ENCODE peak calls at places on chromosomes 7 and 10, in five cellular contexts. S is IMR-90, I is H9, Y is H1, X is neuronal stem cell. K is an unnamed sample.

GRCh38 chr10:44253769-44254462 is 131.0 kb downstream of the CXCL12 start:
- DNase-seq in S (peak), I (no peak), Y (no peak), X (no peak), K (no peak)

GRCh38 chr7:151063212-151063561 is 3.8 kb downstream of the SLC4A2 start:
- DNase-seq in S (peak), I (no peak), Y (no peak), X (no peak), K (peak)

GRCh38 chr7:39811161-39811614 is 138.9 kb upstream of the CDK13 start:
- DNase-seq in S (peak), I (no peak), Y (no peak), X (no peak), K (peak)

GRCh38 chr10:95374597-95375209 is 83.9 kb upstream of the PDLIM1 start:
- DNase-seq in S (peak), I (peak), Y (peak), X (peak), K (peak)

GRCh38 chr7:123346771-123347170 is 147.0 kb upstream of the SLC13A1 start:
- DNase-seq in S (no peak), I (no peak), Y (no peak), X (no peak), K (no peak)

GRCh38 chr7:131606346-131607290 is 50.2 kb upstream of the PODXL start:
- DNase-seq in S (no peak), I (peak), Y (no peak), X (no peak), K (peak)

GRCh38 chr10:86393401-86393800 is 26.8 kb upstream of the GRID1 start:
- DNase-seq in S (no peak), I (no peak), Y (peak), X (no peak), K (no peak)

GRCh38 chr7:32518534-32519140 is 23.3 kb downstream of the AVL9 start:
- DNase-seq in S (peak), I (no peak), Y (no peak), X (peak), K (no peak)

GRCh38 chr10:128000660-128001059 is 93.8 kb downstream of the PTPRE start:
- DNase-seq in S (no peak), I (no peak), Y (no peak), X (no peak), K (no peak)

GRCh38 chr7:83648464-83649241 is at the start of gene SEMA3E:
- DNase-seq in S (peak), I (peak), Y (peak), X (peak), K (peak)

GRCh38 chr7:46658281-46658680 is 737.2 kb upstream of the IGFBP3 start:
- DNase-seq in S (no peak), I (no peak), Y (no peak), X (no peak), K (no peak)

GRCh38 chr7:142886866-142887265 is 1.3 kb upstream of the TRPV6 start:
- DNase-seq in S (no peak), I (peak), Y (no peak), X (no peak), K (no peak)

GRCh38 chr7:127620406-127621233 is 2.7 kb upstream of the PAX4 start:
- DNase-seq in S (no peak), I (peak), Y (peak), X (no peak), K (no peak)

GRCh38 chr10:125788156-125789034 is 12.8 kb upstream of the MMP21 start:
- DNase-seq in S (no peak), I (no peak), Y (no peak), X (no peak), K (no peak)

GRCh38 chr7:151392002-151392401 is 17.8 kb downstream of the WDR86 start:
- DNase-seq in S (no peak), I (no peak), Y (no peak), X (no peak), K (no peak)

GRCh38 chr7:50920031-50920635 is 137.4 kb upstream of the GRB10 start:
- DNase-seq in S (no peak), I (no peak), Y (no peak), X (no peak), K (no peak)

GRCh38 chr7:44461387-44461786 is 29.1 kb downstream of the NUDCD3 start:
- DNase-seq in S (peak), I (no peak), Y (no peak), X (no peak), K (no peak)

GRCh38 chr10:71727429-71728217 is 8.0 kb upstream of the C10orf105 start:
- DNase-seq in S (no peak), I (no peak), Y (no peak), X (no peak), K (no peak)

GRCh38 chr7:101377189-101377736 is 14.6 kb downstream of the COL26A1 start:
- DNase-seq in S (no peak), I (no peak), Y (no peak), X (no peak), K (peak)

GRCh38 chr10:19231034-19231433 is 182.4 kb downstream of the MALRD1 start:
- DNase-seq in S (no peak), I (no peak), Y (no peak), X (no peak), K (no peak)

GRCh38 chr10:75350791-75351190 is 50.8 kb downstream of the ZNF503 start:
- DNase-seq in S (peak), I (no peak), Y (no peak), X (no peak), K (no peak)

GRCh38 chr10:76764177-76764576 is 873.4 kb downstream of the KCNMA1 start:
- DNase-seq in S (no peak), I (no peak), Y (no peak), X (no peak), K (peak)
- H2AFZ ChIP-seq in S (no peak), I (no peak), Y (no peak), X (no peak), K (no peak)

DNA sequence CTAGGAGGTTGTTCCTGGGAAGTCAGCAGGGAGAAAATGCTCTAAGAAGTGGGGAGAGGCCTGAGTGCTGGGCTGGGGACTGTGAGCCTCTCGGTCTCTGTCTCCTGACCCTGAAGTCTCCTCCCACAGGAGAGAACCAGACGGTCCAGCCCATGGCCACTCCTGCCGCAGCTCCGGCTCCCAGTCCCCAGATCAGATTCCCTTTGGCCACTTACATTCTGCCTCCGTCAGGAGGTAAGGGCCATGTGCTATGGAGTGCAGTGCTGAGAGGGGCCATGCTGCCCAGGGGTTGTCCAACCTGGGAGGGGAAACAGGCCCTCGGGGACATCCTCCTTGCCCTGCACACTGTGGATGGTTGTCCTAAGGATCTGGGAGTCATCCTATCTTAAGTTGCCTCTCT is 21.3 kb upstream of the ZNF467 start:
- DNase-seq in S (no peak), I (no peak), Y (no peak), X (no peak), K (no peak)
- H4K91ac ChIP-seq in S (no peak), I (no peak), Y (no peak), X (no peak), K (no peak)

DNA sequence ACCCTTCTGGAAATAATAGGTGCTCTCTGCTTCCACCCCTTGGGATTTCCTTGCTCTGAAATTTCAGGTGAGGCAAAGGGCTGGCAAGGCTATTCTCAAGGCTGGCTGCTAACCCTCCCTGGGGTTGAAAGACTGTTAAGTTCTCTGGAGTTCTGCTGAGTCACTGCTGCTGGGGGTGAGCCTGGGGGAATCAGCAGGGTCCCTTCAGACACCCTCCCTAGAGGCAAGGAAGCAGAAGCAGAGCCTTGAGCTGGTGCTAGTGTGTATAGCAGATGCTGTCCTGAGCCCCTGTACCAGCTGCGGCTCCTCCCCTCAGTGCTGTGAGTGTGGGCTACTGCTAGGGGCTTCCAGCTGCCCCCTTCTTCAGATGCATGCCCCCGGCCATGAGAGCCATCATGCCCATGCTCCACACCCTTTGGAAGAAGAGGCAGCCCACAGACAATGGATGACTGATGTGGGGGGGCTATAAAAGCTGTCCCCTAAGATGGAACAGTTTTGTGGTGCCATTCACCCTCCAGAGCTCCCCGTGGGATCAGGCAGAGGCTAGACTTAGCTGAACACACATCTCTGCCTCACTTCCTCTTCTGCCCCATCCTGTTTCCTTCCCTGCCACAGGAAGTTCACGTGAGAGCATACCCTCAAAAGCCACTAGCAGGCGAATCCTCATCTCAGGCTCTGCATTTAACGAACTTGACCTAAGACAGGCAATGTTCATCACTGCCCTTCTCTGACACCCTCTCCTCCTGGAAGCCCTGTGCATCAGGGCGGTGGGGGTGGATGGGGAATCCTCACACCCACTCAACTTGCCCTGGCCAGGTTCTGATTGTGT is 91.8 kb downstream of the SH3PXD2A start:
- DNase-seq in S (peak), I (no peak), Y (no peak), X (no peak), K (no peak)
- H3K9ac ChIP-seq in S (no peak), I (no peak), Y (no peak), X (peak), K (no peak)

GRCh38 chr10:82827901-82828300 is 952.9 kb downstream of the NRG3 start:
- DNase-seq in S (no peak), I (no peak), Y (no peak), X (no peak), K (no peak)
- H2AFZ ChIP-seq in S (no peak), I (no peak), Y (no peak), X (no peak), K (no peak)